ENCODE peak calls at places on chromosomes 5 and 9, in six cellular contexts. I, G, T, D, B and N are unnamed samples.

GRCh38 chr9:116059466-116059865 is 94.1 kb upstream of the PAPPA start:
- DNase-seq in I (no peak), G (no peak), T (no peak), D (peak; percentile 80), B (no peak), N (peak; percentile 58)

GRCh38 chr9:128372188-128372641 is 1.0 kb downstream of the URM1 start:
- DNase-seq in I (no peak), G (peak; percentile 45), T (no peak), D (no peak), B (no peak), N (no peak)

GRCh38 chr5:100595812-100596173 is 60.6 kb downstream of the FAM174A start:
- DNase-seq in I (no peak), G (no peak), T (no peak), D (no peak), B (no peak), N (no peak)

GRCh38 chr9:121156263-121156731 is 45.4 kb downstream of the RAB14 start:
- DNase-seq in I (peak; percentile 83), G (peak; percentile 96), T (no peak), D (peak; percentile 67), B (no peak), N (peak; percentile 47)

GRCh38 chr5:137058089-137058488 is 441.0 kb downstream of the SPOCK1 start:
- DNase-seq in I (no peak), G (no peak), T (no peak), D (no peak), B (no peak), N (no peak)

GRCh38 chr5:142817961-142818431 is 47.8 kb downstream of the ARHGAP26 start:
- DNase-seq in I (no peak), G (no peak), T (no peak), D (peak; percentile 56), B (no peak), N (no peak)

GRCh38 chr9:63816742-63817621 is 1468.0 kb downstream of the FOXD4L5 start:
- DNase-seq in I (peak; percentile 95), G (peak; percentile 96), T (peak; percentile 51), D (peak; percentile 89), B (peak; percentile 79), N (peak; percentile 44)

GRCh38 chr5:1315018-1315708 is 20.3 kb upstream of the TERT start:
- DNase-seq in I (no peak), G (no peak), T (no peak), D (no peak), B (no peak), N (no peak)

GRCh38 chr5:30968971-30969370 is 224.5 kb upstream of the CDH6 start:
- DNase-seq in I (no peak), G (no peak), T (no peak), D (no peak), B (no peak), N (no peak)

GRCh38 chr9:27499481-27499880 is 24.6 kb upstream of the IFNK start:
- DNase-seq in I (peak; percentile 55), G (peak; percentile 99), T (no peak), D (peak; percentile 19), B (no peak), N (peak; percentile 8)

GRCh38 chr9:5263568-5264218 is 32.5 kb downstream of the INSL4 start:
- DNase-seq in I (peak; percentile 9), G (peak; percentile 42), T (no peak), D (peak; percentile 32), B (no peak), N (no peak)

GRCh38 chr9:131661954-131662621 is 77.8 kb downstream of the RAPGEF1 start:
- DNase-seq in I (no peak), G (no peak), T (no peak), D (no peak), B (no peak), N (no peak)

GRCh38 chr5:177306674-177307543 is 3.3 kb downstream of the PRELID1 start:
- DNase-seq in I (no peak), G (no peak), T (no peak), D (peak; percentile 54), B (peak; percentile 42), N (no peak)

GRCh38 chr9:71685394-71685793 is 82.9 kb downstream of the CEMIP2 start:
- DNase-seq in I (no peak), G (peak; percentile 26), T (no peak), D (no peak), B (no peak), N (no peak)

GRCh38 chr5:39665328-39665727 is 240.5 kb upstream of the DAB2 start:
- DNase-seq in I (no peak), G (no peak), T (no peak), D (no peak), B (no peak), N (no peak)

GRCh38 chr5:1648806-1649205 is 125.0 kb upstream of the LPCAT1 start:
- DNase-seq in I (peak; percentile 20), G (no peak), T (no peak), D (peak; percentile 7), B (no peak), N (no peak)

GRCh38 chr9:96256800-96257199 is 45.2 kb downstream of the HSD17B3 start:
- DNase-seq in I (peak; percentile 9), G (peak; percentile 64), T (no peak), D (no peak), B (no peak), N (peak; percentile 16)

GRCh38 chr5:14881826-14882225 is 10.2 kb upstream of the ANKH start:
- DNase-seq in I (no peak), G (no peak), T (no peak), D (no peak), B (peak; percentile 68), N (no peak)

GRCh38 chr9:76796296-76796695 is 32.1 kb downstream of the PCA3 start:
- DNase-seq in I (no peak), G (no peak), T (no peak), D (no peak), B (no peak), N (no peak)

GRCh38 chr5:30607301-30607700 is 586.2 kb upstream of the CDH6 start:
- DNase-seq in I (no peak), G (peak; percentile 58), T (no peak), D (no peak), B (no peak), N (no peak)

GRCh38 chr5:66358741-66359140 is 214.6 kb downstream of the SREK1 start:
- DNase-seq in I (no peak), G (no peak), T (no peak), D (no peak), B (no peak), N (no peak)

GRCh38 chr5:122102825-122103224 is 24.8 kb upstream of the LOX start:
- DNase-seq in I (peak; percentile 93), G (peak; percentile 80), T (no peak), D (peak; percentile 72), B (no peak), N (peak; percentile 72)

DNA sequence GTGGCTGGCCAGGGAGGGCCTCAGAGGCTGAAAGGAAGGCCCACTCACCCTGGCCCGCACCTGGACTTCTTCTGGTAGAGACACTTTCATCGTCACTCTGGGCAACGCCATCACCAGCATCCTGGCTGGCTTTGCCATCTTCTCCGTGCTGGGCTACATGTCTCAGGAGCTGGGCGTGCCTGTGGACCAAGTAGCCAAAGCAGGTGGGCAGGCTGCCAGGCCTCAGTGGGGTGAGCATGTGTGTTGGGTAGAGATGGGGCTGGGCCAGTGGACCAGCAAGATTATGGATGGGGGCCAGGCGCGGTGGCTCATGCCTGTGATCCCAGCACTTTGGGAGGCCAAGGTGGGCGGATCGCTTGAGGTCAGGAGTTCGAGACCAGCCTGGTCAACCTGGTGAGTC is 12.6 kb downstream of the SLC6A7 start:
- DNase-seq in I (no peak), G (no peak), T (no peak), D (no peak), B (no peak), N (no peak)
- H3K4me3 ChIP-seq in I (no peak overlapping the region), G (no peak overlapping the region), T (no peak overlapping the region), D (no peak overlapping the region), B (no peak overlapping the region), N (no peak overlapping the region)

DNA sequence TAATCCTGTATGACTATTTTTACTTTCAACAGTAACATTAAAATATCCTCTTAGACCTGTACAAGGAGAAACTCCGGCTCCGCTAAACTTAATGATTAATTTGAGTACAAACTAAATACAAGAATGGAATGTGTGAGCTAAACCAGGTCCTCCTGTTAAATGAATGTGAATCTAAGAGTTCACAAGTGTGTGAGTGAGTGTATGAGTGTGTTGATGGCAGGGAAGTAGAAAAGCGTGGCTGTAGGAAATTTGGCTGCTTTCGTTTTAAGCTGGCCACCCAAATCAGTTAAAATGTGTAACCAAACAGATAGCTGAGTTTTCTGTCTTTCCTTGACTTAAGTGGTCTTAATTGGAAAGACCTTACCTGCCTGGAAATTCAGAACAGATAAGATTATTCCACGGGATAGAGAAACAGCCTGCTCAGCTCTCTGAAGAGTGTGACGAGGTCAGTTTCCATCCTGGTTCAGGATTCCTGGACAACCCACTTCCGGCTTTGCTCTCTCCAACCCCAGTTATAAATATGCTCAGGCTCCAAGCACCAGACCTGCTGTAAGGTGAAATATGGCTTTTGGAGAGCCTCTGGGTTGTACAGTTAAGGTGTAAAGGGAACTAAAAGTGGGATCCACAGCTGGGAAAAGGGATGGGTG is 908.6 kb upstream of the EDIL3 start:
- DNase-seq in I (no peak), G (peak; percentile 38), T (no peak), D (peak; percentile 23), B (no peak), N (no peak)
- H3K4me3 ChIP-seq in I (no peak overlapping the region), G (peak overlapping the region; percentile 34), T (no peak overlapping the region), D (peak overlapping the region; percentile 29), B (peak overlapping the region; percentile 13), N (no peak overlapping the region)

GRCh38 chr9:6634441-6634840 is 11.1 kb downstream of the GLDC start:
- DNase-seq in I (no peak), G (no peak), T (no peak), D (no peak), B (no peak), N (no peak)

GRCh38 chr9:6630502-6631206 is 14.9 kb downstream of the GLDC start:
- DNase-seq in I (no peak), G (no peak), T (no peak), D (no peak), B (no peak), N (no peak)

GRCh38 chr9:6628714-6629113 is 16.8 kb downstream of the GLDC start:
- DNase-seq in I (no peak), G (peak; percentile 93), T (no peak), D (no peak), B (no peak), N (no peak)

GRCh38 chr9:6631207-6631512 is 14.4 kb downstream of the GLDC start:
- DNase-seq in I (no peak), G (no peak), T (no peak), D (no peak), B (no peak), N (no peak)

GRCh38 chr9:6632516-6633328 is 12.8 kb downstream of the GLDC start:
- DNase-seq in I (no peak), G (no peak), T (no peak), D (no peak), B (no peak), N (no peak)
- H3K4me3 ChIP-seq in I (no peak overlapping the region), G (no peak overlapping the region), T (no peak overlapping the region), D (no peak overlapping the region), B (no peak overlapping the region), N (no peak overlapping the region)

DNA sequence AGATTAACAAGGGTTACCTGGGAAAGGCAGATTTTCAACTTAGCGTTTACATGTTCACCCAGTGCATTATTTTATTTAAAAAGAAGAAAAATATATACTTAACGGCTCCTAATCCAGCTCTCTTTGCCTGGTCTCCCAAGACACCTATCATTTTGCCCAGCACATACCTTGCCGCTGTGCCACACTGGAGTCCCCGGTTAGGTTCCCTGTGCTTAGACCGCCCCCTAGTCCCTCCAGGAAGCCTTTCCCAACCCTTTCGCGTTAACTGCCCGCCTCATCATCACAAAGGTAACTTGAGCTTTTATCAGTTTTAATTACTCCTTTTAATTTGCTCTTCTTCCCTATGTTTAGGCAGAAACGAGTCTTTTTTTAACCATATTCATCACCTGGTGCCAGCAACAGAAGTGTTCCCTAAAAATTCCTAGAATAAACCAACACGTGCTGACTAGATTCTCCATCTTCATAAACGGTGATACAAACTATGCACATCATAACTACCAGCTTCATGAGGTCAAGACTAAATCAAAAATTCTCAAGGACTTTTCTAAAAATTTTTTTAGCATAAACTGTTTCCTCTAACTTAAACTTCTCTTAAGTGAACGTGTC is 19.7 kb downstream of the DNAJA1 start:
- DNase-seq in I (peak; percentile 5), G (peak; percentile 52), T (no peak), D (peak; percentile 40), B (peak; percentile 35), N (no peak)
- H3K4me3 ChIP-seq in I (peak overlapping the region; percentile 61), G (peak overlapping the region; percentile 47), T (peak overlapping the region; percentile 73), D (peak overlapping the region; percentile 69), B (peak overlapping the region; percentile 51), N (peak overlapping the region; percentile 58)